ENCODE peak calls at places on chromosome 18, in four cellular contexts. One of them, this sample, is unnamed.

GRCh38 chr18:73944715-73945114 is 202.9 kb downstream of the FBXO15 start:
- DNase-seq in upper lobe of right lung: no peak
- DNase-seq in IMR-90: no peak
- DNase-seq in MM.1S: no peak
- DNase-seq in this sample: no peak

GRCh38 chr18:38931754-38932050 is 1366.1 kb upstream of the CELF4 start:
- DNase-seq in upper lobe of right lung: no peak
- DNase-seq in IMR-90: no peak
- DNase-seq in MM.1S: no peak
- DNase-seq in this sample: no peak

GRCh38 chr18:47323158-47323557 is 71.7 kb upstream of the SKOR2 start:
- DNase-seq in upper lobe of right lung: no peak
- DNase-seq in IMR-90: no peak
- DNase-seq in MM.1S: peak; percentile 28
- DNase-seq in this sample: peak; percentile 29

GRCh38 chr18:60452424-60452823 is 79.8 kb upstream of the MC4R start:
- DNase-seq in upper lobe of right lung: no peak
- DNase-seq in IMR-90: peak; percentile 3
- DNase-seq in MM.1S: no peak
- DNase-seq in this sample: peak; percentile 51

GRCh38 chr18:34358923-34359322 is 134.2 kb upstream of the NOL4 start:
- DNase-seq in upper lobe of right lung: no peak
- DNase-seq in IMR-90: no peak
- DNase-seq in MM.1S: no peak
- DNase-seq in this sample: no peak

GRCh38 chr18:9643549-9643948 is 29.2 kb upstream of the PPP4R1 start:
- DNase-seq in upper lobe of right lung: no peak
- DNase-seq in IMR-90: peak; percentile 97
- DNase-seq in MM.1S: no peak
- DNase-seq in this sample: peak; percentile 91

GRCh38 chr18:34801769-34802168 is 91.7 kb downstream of the DTNA start:
- DNase-seq in upper lobe of right lung: no peak
- DNase-seq in IMR-90: peak; percentile 72
- DNase-seq in MM.1S: no peak
- DNase-seq in this sample: no peak

GRCh38 chr18:67893896-67894295 is 377.4 kb upstream of the DSEL start:
- DNase-seq in upper lobe of right lung: no peak
- DNase-seq in IMR-90: no peak
- DNase-seq in MM.1S: no peak
- DNase-seq in this sample: no peak

GRCh38 chr18:76529433-76529811 is 34.4 kb upstream of the ZNF516 start:
- DNase-seq in upper lobe of right lung: no peak
- DNase-seq in IMR-90: no peak
- DNase-seq in MM.1S: no peak
- DNase-seq in this sample: no peak

GRCh38 chr18:76530391-76530790 is 35.3 kb upstream of the ZNF516 start:
- DNase-seq in upper lobe of right lung: no peak
- DNase-seq in IMR-90: no peak
- DNase-seq in MM.1S: no peak
- DNase-seq in this sample: no peak

GRCh38 chr18:76530846-76531245 is 35.8 kb upstream of the ZNF516 start:
- DNase-seq in upper lobe of right lung: no peak
- DNase-seq in IMR-90: no peak
- DNase-seq in MM.1S: no peak
- DNase-seq in this sample: no peak

GRCh38 chr18:76524900-76525698 is 30.1 kb upstream of the ZNF516 start:
- DNase-seq in upper lobe of right lung: no peak
- DNase-seq in IMR-90: peak; percentile 68
- DNase-seq in MM.1S: peak; percentile 37
- DNase-seq in this sample: no peak

GRCh38 chr18:76528477-76529432 is 33.7 kb upstream of the ZNF516 start:
- DNase-seq in upper lobe of right lung: no peak
- DNase-seq in IMR-90: peak; percentile 83
- DNase-seq in MM.1S: no peak
- DNase-seq in this sample: no peak
- H3K4me3 ChIP-seq in upper lobe of right lung: peak overlapping the region; percentile 44
- H3K4me3 ChIP-seq in IMR-90: peak overlapping the region; percentile 20
- H3K4me3 ChIP-seq in MM.1S: no peak overlapping the region
- H3K4me3 ChIP-seq in this sample: peak overlapping the region; percentile 56

DNA sequence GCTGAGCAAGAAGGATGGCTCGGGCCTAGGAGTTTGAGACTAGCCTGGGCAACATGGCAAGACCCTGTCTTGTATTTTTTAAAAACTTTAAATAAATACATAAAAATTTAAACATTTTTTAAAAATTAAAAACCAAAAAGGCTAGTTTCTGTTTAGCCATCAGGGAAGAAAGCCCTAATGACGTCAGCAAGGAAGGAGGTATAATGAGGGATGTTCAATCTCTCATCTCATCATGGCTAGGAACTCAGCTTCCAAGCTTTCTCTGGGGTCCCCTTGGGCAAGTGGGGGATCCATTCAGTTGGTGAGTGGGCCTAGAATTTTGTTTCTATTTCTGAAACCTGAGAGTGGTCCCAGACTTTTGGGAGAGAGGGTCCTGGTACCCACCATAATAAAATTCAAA is 35.1 kb upstream of the SLC25A52 start:
- DNase-seq in upper lobe of right lung: no peak
- DNase-seq in IMR-90: no peak
- DNase-seq in MM.1S: no peak
- DNase-seq in this sample: no peak
- TF ChIP-seq CTCF in upper lobe of right lung: no peak
- TF ChIP-seq CTCF in IMR-90: no peak
- TF ChIP-seq CTCF in MM.1S: no peak
- TF ChIP-seq CTCF in this sample: no peak

DNA sequence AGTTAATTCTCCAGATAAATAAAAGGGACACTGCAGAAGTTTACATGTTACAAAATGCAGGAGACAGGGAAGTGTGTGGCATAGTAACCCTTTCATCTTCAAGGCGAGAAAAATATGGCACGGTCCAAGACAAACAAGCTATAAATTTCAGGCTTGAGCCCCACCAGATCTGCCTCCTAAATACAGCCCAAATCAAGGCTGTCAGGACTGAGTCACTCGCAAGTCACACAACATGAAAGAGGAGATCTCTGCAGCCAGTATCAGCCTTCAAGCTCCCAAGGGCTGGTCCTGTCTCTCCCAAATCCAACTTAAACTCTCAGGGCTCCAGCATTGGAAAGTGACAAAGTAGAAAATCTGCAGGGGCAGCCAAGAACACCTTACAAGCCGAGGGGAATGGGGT is 106.3 kb upstream of the GATA6 start:
- DNase-seq in upper lobe of right lung: no peak
- DNase-seq in IMR-90: no peak
- DNase-seq in MM.1S: no peak
- DNase-seq in this sample: no peak
- H3K4me3 ChIP-seq in upper lobe of right lung: no peak overlapping the region
- H3K4me3 ChIP-seq in IMR-90: no peak overlapping the region
- H3K4me3 ChIP-seq in MM.1S: no peak overlapping the region
- H3K4me3 ChIP-seq in this sample: no peak overlapping the region

DNA sequence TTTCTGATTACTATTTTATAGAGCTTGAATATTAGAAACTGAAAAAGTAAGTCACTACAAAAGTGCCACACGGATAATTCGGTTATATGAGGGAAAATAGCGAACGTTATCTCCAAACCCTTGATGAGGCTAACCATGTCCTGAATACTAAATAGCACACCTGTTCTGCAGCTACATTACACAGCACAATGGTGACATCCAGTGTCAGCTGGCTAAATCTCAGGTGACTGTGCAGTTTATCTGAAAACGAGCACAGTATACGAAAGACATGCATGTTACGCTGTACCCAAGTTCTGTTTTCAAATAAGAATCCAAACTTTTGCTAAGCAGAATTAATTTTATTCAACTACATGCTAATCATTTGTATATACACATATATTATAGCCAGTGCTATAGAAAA is 9.0 kb downstream of the CCDC68 start:
- DNase-seq in upper lobe of right lung: no peak
- DNase-seq in IMR-90: no peak
- DNase-seq in MM.1S: no peak
- DNase-seq in this sample: no peak
- TF ChIP-seq CTCF in upper lobe of right lung: peak; percentile 16
- TF ChIP-seq CTCF in IMR-90: no peak
- TF ChIP-seq CTCF in MM.1S: no peak
- TF ChIP-seq CTCF in this sample: no peak